ENCODE peak calls at places on chromosomes 3 and 15, in five cellular contexts. A is tibial artery, R is OCI-LY7, E is nephron progenitor cell, I is GM20000. J is an unnamed sample.

GRCh38 chr3:48655586-48655985 is 7.1 kb downstream of the CELSR3 start:
- DNase-seq in R (peak), E (no peak), I (no peak), A (no peak), J (peak)

GRCh38 chr3:64685800-64686445 is 1.9 kb downstream of the ADAMTS9 start:
- DNase-seq in E (peak), R (no peak), I (no peak), A (peak), J (no peak)

GRCh38 chr3:111338059-111338698 is 203.8 kb upstream of the CD96 start:
- DNase-seq in E (peak), R (peak), A (no peak), I (peak), J (peak)

GRCh38 chr3:127959873-127960272 is 44.8 kb downstream of the KBTBD12 start:
- DNase-seq in I (peak), E (peak), A (no peak), R (no peak), J (peak)

GRCh38 chr15:100627789-100628395 is 25.5 kb downstream of the ASB7 start:
- DNase-seq in A (no peak), E (peak), R (peak), I (peak), J (peak)

GRCh38 chr3:101779808-101780366 is 876 bp downstream of the NXPE3 start:
- DNase-seq in R (no peak), E (no peak), I (no peak), A (no peak), J (no peak)

GRCh38 chr15:71806452-71806931 is 3.9 kb upstream of the NR2E3 start:
- DNase-seq in E (no peak), A (no peak), I (no peak), R (no peak), J (no peak)

GRCh38 chr3:186929676-186930075 is 650 bp upstream of the ST6GAL1 start:
- DNase-seq in I (no peak), R (no peak), E (no peak), A (no peak), J (no peak)

GRCh38 chr15:39287322-39288195 is 293.3 kb upstream of the THBS1 start:
- DNase-seq in A (no peak), R (no peak), I (no peak), E (no peak), J (no peak)

GRCh38 chr3:53416530-53416929 is 69.2 kb upstream of the DCP1A start:
- DNase-seq in E (no peak), A (no peak), I (no peak), R (no peak), J (no peak)

GRCh38 chr3:194161181-194162045 is 25.5 kb downstream of the HES1 start:
- DNase-seq in A (no peak), I (no peak), E (no peak), R (no peak), J (no peak)

GRCh38 chr3:48016336-48016973 is at the start of gene MAP4:
- DNase-seq in R (no peak), I (no peak), E (no peak), A (no peak), J (no peak)

GRCh38 chr3:14845180-14845579 is 26.4 kb downstream of the FGD5 start:
- DNase-seq in A (peak), E (no peak), I (no peak), R (no peak), J (peak)

GRCh38 chr15:91866371-91866905 is 12.9 kb downstream of the SLCO3A1 start:
- DNase-seq in A (no peak), R (no peak), I (no peak), E (no peak), J (no peak)

GRCh38 chr3:98917608-98918007 is 16.1 kb upstream of the DCBLD2 start:
- DNase-seq in A (no peak), E (no peak), I (no peak), R (no peak), J (no peak)

GRCh38 chr3:171178714-171179113 is 152.2 kb upstream of the SLC2A2 start:
- DNase-seq in I (no peak), R (no peak), A (no peak), E (no peak), J (no peak)

GRCh38 chr3:100419406-100419805 is 18.1 kb downstream of the LNP1 start:
- DNase-seq in R (peak), A (no peak), I (no peak), E (no peak), J (no peak)

GRCh38 chr3:113698891-113699465 is 2.5 kb upstream of the USF3 start:
- DNase-seq in A (no peak), R (no peak), E (peak), I (peak), J (peak)

GRCh38 chr15:63094495-63094931 is 27.1 kb upstream of the LACTB start:
- DNase-seq in R (no peak), I (no peak), E (no peak), A (no peak), J (no peak)

GRCh38 chr3:29484633-29485032 is 203.8 kb downstream of the RBMS3 start:
- DNase-seq in R (no peak), E (no peak), I (no peak), A (no peak), J (no peak)

GRCh38 chr15:63909819-63910437 is 76.2 kb upstream of the HERC1 start:
- DNase-seq in E (peak), I (no peak), A (peak), R (no peak), J (no peak)

GRCh38 chr3:172673210-172673679 is 37.6 kb downstream of the NCEH1 start:
- DNase-seq in I (peak), R (peak), A (no peak), E (peak), J (peak)

GRCh38 chr15:55917881-55918296 is 75.5 kb downstream of the NEDD4 start:
- DNase-seq in R (peak), E (no peak), A (no peak), I (no peak), J (peak)

GRCh38 chr3:118165413-118165812 is 869.2 kb downstream of the IGSF11 start:
- DNase-seq in I (no peak), A (no peak), E (no peak), R (no peak), J (no peak)

GRCh38 chr15:68300115-68300940 is 22.8 kb downstream of the FEM1B start:
- DNase-seq in A (peak), E (no peak), R (no peak), I (no peak), J (no peak)

GRCh38 chr15:68301300-68301699 is 23.8 kb downstream of the FEM1B start:
- DNase-seq in A (peak), I (no peak), R (no peak), E (no peak), J (peak)

GRCh38 chr15:68298882-68299381 is 21.4 kb downstream of the FEM1B start:
- DNase-seq in R (peak), I (peak), A (peak), E (no peak), J (peak)

GRCh38 chr15:68298336-68298735 is 20.8 kb downstream of the FEM1B start:
- DNase-seq in E (no peak), I (no peak), A (no peak), R (no peak), J (no peak)

GRCh38 chr15:68299436-68299835 is 21.9 kb downstream of the FEM1B start:
- DNase-seq in I (no peak), A (peak), R (no peak), E (no peak), J (no peak)
- TF ChIP-seq CTCF in I (no peak), A (no peak), R (no peak), E (no peak), J (no peak)

DNA sequence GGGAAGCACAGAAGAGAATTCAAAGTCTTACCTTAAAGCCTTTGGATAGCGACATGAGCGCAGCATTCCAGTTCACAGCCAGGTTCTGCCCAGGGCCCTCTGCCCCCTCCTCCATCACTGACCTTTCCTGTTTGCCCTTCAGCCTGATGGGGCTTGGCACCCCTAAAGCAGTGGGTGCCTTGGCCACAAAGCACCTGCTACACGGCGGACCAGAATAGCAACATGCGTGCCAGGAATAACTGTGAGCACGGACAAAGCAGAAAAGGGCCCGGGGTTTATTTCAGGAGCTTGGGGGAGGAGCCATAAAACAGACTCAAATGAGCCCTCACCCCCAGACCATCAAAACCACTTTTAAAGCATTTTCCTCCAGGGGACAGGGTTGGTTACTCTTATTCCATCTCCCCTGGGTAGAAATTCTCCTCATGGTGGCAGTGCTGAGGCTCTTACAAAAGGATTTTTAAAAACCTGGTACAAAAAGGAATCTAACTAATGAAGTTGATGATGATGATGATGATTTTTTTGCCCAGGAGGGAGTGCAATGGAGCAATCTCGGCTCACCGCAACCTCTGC is 135.4 kb downstream of the KLF13 start:
- DNase-seq in E (no peak), I (no peak), A (peak), R (peak), J (no peak)
- TF ChIP-seq CTCF in E (no peak), I (no peak), A (no peak), R (peak), J (peak)

GRCh38 chr3:32387512-32387911 is 4.1 kb upstream of the CMTM7 start:
- DNase-seq in A (no peak), E (no peak), I (no peak), R (peak), J (no peak)

GRCh38 chr3:32392530-32393302 is 1.1 kb downstream of the CMTM7 start:
- DNase-seq in A (peak), E (no peak), I (peak), R (no peak), J (peak)

GRCh38 chr3:32395451-32395970 is 3.9 kb downstream of the CMTM7 start:
- DNase-seq in I (no peak), R (no peak), A (no peak), E (no peak), J (no peak)

GRCh38 chr3:32391643-32392529 is at the start of gene CMTM7:
- DNase-seq in E (peak), R (peak), A (peak), I (peak), J (peak)
- TF ChIP-seq CTCF in E (no peak), R (no peak), A (no peak), I (no peak), J (peak)

GRCh38 chr3:166556955-166557354 is 719.7 kb upstream of the BCHE start:
- DNase-seq in E (no peak), I (no peak), R (no peak), A (no peak), J (no peak)

GRCh38 chr3:166560253-166560652 is 723.0 kb upstream of the BCHE start:
- DNase-seq in E (no peak), A (no peak), I (no peak), R (no peak), J (no peak)
- TF ChIP-seq CTCF in E (no peak), A (no peak), I (no peak), R (no peak), J (no peak)

DNA sequence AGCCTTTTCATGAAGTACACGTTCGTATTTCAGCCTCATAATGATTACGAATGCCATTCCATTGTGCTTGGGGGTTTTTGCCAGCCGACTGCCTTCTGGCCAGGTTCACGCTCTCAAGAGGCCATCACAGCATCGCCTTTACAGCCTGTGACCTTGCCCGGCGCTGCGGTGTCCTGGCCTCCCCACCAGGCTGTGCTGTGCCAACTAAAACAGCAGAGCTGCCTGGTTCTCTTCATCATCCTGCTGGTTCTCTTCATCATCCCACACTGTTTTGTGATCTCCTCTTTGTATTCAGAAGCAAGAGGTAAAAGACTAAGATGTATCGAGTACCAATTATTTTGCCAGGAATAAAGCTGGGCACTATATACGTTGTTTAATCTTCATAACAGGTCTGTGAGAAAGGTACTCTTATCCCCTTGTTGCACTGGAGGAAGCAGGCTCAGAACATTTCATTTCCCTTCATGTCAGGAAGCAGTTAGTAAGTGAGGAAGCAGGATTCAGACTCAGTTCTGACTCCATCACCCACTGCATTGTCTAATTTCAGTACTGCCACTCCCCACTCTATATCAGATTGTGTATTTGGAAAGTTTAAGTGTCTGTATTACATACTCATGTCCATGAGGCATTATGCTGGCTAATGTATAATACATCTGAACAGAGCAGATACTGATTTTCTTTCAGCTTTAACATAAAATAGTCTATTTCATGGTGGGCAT is 92.7 kb downstream of the LRRC28 start:
- DNase-seq in I (peak), E (peak), A (no peak), R (peak), J (no peak)
- TF ChIP-seq CTCF in I (peak), E (peak), A (peak), R (peak), J (peak)

GRCh38 chr15:76333720-76334437 is 2.7 kb upstream of the ISL2 start:
- DNase-seq in E (peak), I (peak), A (no peak), R (no peak), J (peak)
- TF ChIP-seq CTCF in E (peak), I (peak), A (no peak), R (peak), J (peak)

GRCh38 chr3:19886404-19886803 is 47.6 kb downstream of the EFHB start:
- DNase-seq in I (no peak), R (no peak), A (no peak), E (no peak), J (no peak)

GRCh38 chr3:19888428-19889152 is 45.4 kb downstream of the EFHB start:
- DNase-seq in R (no peak), E (no peak), I (no peak), A (no peak), J (no peak)

GRCh38 chr3:19891740-19892139 is 42.3 kb downstream of the EFHB start:
- DNase-seq in R (no peak), I (no peak), E (no peak), A (no peak), J (no peak)
- TF ChIP-seq CTCF in R (no peak), I (no peak), E (no peak), A (no peak), J (no peak)

GRCh38 chr15:69277316-69277715 is 21.4 kb upstream of the PAQR5 start:
- DNase-seq in E (no peak), R (no peak), I (no peak), A (no peak), J (no peak)

GRCh38 chr15:69271217-69271616 is 27.5 kb upstream of the PAQR5 start:
- DNase-seq in R (no peak), A (no peak), I (no peak), E (no peak), J (no peak)

GRCh38 chr15:69275933-69276565 is 22.7 kb upstream of the PAQR5 start:
- DNase-seq in R (no peak), E (no peak), A (no peak), I (no peak), J (no peak)

GRCh38 chr15:69272139-69272538 is 26.6 kb upstream of the PAQR5 start:
- DNase-seq in A (no peak), E (no peak), R (no peak), I (no peak), J (no peak)

GRCh38 chr15:69275104-69275670 is 23.5 kb upstream of the PAQR5 start:
- DNase-seq in I (no peak), R (no peak), E (no peak), A (no peak), J (no peak)
- TF ChIP-seq CTCF in I (no peak), R (no peak), E (no peak), A (no peak), J (no peak)

J was measured in GM13977.